ENCODE peak calls at places on chromosomes 16 and 17, in nine cellular contexts. B is CD8-positive, alpha-beta T cell; S is BJ; A is A549; L is ovary; V is BE2C; P is colonic mucosa; I is coronary artery; M is MM.1S. U is an unnamed sample.

GRCh38 chr17:81491761-81492160 is 20.8 kb downstream of the ACTG1 start:
- DNase-seq in B (no peak), S (no peak), A (no peak), L (no peak), V (no peak), P (no peak), I (no peak), M (no peak), U (no peak)

GRCh38 chr17:17624776-17625175 is 33.3 kb upstream of the PEMT start:
- DNase-seq in B (no peak), S (no peak), A (no peak), L (peak; percentile 26), V (no peak), P (no peak), I (no peak), M (no peak), U (no peak)

GRCh38 chr17:49739662-49740271 is 24.2 kb downstream of the FAM117A start:
- DNase-seq in B (peak; percentile 97), S (no peak), A (no peak), L (peak; percentile 81), V (peak; percentile 96), P (peak; percentile 52), I (no peak), M (peak; percentile 90), U (no peak)

GRCh38 chr17:12667299-12667958 is 1.7 kb downstream of the MYOCD start:
- DNase-seq in B (no peak), S (no peak), A (peak; percentile 90), L (peak; percentile 41), V (no peak), P (no peak), I (no peak), M (no peak), U (peak; percentile 51)

GRCh38 chr16:84832488-84833141 is 12.8 kb downstream of the CRISPLD2 start:
- DNase-seq in B (no peak), S (peak; percentile 98), A (no peak), L (peak; percentile 97), V (no peak), P (peak; percentile 59), I (peak; percentile 97), M (no peak), U (peak; percentile 99)

GRCh38 chr16:5479925-5480324 is 382.3 kb upstream of the EEF2KMT start:
- DNase-seq in B (no peak), S (no peak), A (no peak), L (no peak), V (no peak), P (no peak), I (no peak), M (no peak), U (no peak)

GRCh38 chr17:73017653-73018052 is 74.8 kb downstream of the SLC39A11 start:
- DNase-seq in B (no peak), S (peak; percentile 30), A (no peak), L (no peak), V (no peak), P (no peak), I (no peak), M (no peak), U (peak; percentile 39)

GRCh38 chr17:4073983-4074830 is 68.6 kb downstream of the ZZEF1 start:
- DNase-seq in B (no peak), S (no peak), A (no peak), L (no peak), V (no peak), P (peak; percentile 25), I (no peak), M (peak; percentile 81), U (no peak)

GRCh38 chr17:82333279-82334171 is at the start of gene SECTM1:
- DNase-seq in B (peak; percentile 26), S (no peak), A (no peak), L (peak; percentile 65), V (peak; percentile 26), P (peak; percentile 68), I (no peak), M (peak; percentile 35), U (peak; percentile 60)

GRCh38 chr17:60426596-60426995 is 4.3 kb downstream of the CHCT1 start:
- DNase-seq in B (no peak), S (no peak), A (no peak), L (no peak), V (no peak), P (no peak), I (no peak), M (no peak), U (no peak)

GRCh38 chr17:10276436-10276835 is 78.0 kb upstream of the GAS7 start:
- DNase-seq in B (no peak), S (no peak), A (no peak), L (no peak), V (no peak), P (no peak), I (no peak), M (no peak), U (no peak)

DNA sequence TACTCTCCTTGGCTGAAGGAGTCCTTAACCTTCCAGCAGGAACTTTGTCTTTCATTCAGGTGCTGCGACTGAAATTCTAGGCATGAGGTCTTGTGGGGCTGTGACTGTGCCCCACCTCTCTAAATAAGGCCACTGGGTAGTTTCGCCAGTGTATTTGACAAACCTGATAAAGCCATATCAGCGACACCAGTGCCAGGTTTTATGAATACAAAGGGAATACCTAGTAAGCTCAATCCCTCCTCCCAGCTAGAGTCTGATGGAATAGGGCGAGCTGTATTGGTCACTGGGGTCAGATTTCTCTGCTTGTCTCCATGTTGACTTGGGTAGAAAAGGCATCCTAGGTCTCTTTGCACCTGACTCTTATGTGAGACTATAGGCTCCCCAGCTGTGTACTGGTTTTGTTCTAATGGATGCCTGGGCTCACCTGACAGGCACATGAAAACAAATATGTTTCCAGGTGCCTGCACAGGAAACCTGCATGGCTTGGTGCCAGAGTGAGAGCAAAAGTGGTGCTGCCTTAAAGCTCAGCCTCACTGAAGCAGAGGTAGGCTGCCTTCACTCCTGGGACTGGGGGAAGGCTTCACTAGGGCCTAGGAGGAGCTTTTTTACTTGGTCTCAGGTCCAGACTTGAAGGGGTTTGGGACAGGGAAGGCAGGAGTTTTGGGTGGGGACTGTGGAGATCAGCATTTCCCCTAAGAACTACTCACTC is 8.3 kb downstream of the SLC7A6 start:
- DNase-seq in B (peak; percentile 70), S (no peak), A (no peak), L (no peak), V (no peak), P (peak; percentile 31), I (no peak), M (peak; percentile 91), U (no peak)
- H3K4me3 ChIP-seq in B (peak overlapping the region; percentile 0), S (no peak overlapping the region), A (no peak overlapping the region), L (no peak overlapping the region), V (no peak overlapping the region), P (no peak overlapping the region), I (no peak overlapping the region), M (no peak overlapping the region), U (no peak overlapping the region)

DNA sequence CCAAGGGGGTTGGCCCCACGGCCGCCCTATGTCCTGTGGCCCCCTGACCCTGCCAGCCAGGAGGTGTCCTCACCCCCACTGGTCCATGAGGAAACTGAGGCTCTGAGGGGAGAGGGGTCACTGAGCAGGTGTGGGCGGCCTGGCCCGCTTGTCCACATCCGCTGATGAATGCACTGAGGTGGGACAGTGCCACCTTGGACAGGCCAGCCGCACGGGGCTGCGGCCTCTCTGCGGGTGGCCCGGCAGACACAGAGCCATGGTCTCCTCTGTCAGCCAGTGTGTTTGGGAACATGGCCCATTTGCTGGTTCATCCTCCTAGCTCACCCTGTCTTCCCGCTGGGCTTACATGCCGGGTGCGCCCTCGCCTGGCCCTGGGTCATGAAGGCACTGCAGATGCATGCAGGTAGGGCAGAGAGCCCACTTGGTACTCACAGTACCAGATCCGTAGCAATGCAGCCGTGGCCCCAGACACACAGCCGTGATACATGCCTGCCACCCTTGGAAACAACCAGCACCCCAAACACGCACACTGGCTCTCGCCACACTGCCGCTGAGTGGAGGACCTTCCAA is 93.9 kb downstream of the ENGASE start:
- DNase-seq in B (no peak), S (no peak), A (no peak), L (no peak), V (no peak), P (no peak), I (no peak), M (no peak), U (no peak)
- TF ChIP-seq CTCF in B (no peak), S (no peak), A (no peak), L (no peak), V (no peak), P (no peak), I (no peak), M (no peak), U (no peak)

GRCh38 chr17:48594412-48595106 is 980 bp upstream of the HOXB5 start:
- DNase-seq in B (no peak), S (no peak), A (no peak), L (no peak), V (no peak), P (no peak), I (no peak), M (no peak), U (no peak)
- H3K4me3 ChIP-seq in B (no peak overlapping the region), S (no peak overlapping the region), A (no peak overlapping the region), L (no peak overlapping the region), V (no peak overlapping the region), P (no peak overlapping the region), I (no peak overlapping the region), M (no peak overlapping the region), U (no peak overlapping the region)

GRCh38 chr17:8410882-8411238 is 13.2 kb upstream of the RNF222 start:
- DNase-seq in B (no peak), S (no peak), A (no peak), L (no peak), V (no peak), P (no peak), I (no peak), M (no peak), U (no peak)

GRCh38 chr17:8408371-8408770 is 10.7 kb upstream of the RNF222 start:
- DNase-seq in B (no peak), S (no peak), A (peak; percentile 44), L (no peak), V (no peak), P (peak; percentile 65), I (no peak), M (peak; percentile 53), U (no peak)

GRCh38 chr17:8412089-8412488 is 14.5 kb upstream of the RNF222 start:
- DNase-seq in B (no peak), S (no peak), A (no peak), L (no peak), V (no peak), P (no peak), I (no peak), M (no peak), U (no peak)

GRCh38 chr17:8413321-8413720 is 15.7 kb upstream of the RNF222 start:
- DNase-seq in B (no peak), S (no peak), A (no peak), L (no peak), V (no peak), P (no peak), I (no peak), M (no peak), U (no peak)

DNA sequence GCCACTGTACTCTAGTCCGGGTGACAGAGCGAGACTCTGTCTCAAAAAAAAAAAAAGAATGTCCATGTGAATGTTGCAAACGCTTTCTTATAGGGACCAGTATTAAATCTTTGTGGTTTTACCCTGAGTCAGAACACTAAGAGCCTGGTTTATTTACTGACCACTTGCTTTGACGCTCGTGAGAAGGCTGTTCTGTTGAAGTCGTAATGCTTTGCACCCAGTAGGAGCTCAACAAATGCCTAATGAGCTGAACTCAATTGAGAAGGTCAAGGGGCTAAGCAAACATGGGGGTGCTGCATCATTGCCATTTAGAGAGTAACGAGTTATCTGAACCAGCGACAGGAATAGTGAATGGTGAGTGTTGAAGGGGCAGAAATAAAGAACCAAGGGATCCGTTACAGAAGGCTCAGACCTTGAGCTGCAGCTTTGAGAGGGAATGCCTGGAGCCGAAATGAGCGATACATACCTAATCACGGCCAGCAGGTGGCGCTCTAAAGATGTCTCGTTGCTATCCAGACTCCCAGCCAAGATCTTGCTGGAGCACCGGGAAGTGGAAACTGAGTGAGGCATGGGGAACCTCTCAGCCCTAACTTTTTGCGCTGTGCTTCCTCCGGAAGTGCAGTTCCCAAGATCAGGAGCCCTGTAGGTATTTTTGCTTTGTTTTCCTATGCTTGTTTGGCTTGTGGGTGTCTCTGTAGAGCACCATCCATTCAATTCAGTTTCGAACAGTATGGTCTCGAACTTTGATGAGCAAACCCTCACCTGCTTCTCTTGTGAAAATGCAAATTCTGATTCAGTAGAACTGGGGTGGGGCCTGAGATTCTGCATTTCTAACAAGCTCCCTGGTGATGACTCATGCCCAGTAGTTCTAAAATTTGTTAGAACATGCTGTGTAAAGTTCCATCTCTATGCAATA is 12.6 kb upstream of the RNF222 start:
- DNase-seq in B (peak; percentile 88), S (no peak), A (peak; percentile 91), L (peak; percentile 86), V (peak; percentile 79), P (peak; percentile 92), I (peak; percentile 87), M (peak; percentile 75), U (peak; percentile 92)
- TF ChIP-seq CTCF in B (peak; percentile 86), S (peak; percentile 89), A (peak; percentile 96), L (peak; percentile 80), V (peak; percentile 73), P (peak; percentile 76), I (peak; percentile 71), M (peak; percentile 84), U (peak; percentile 79)

U was measured in fibroblast of the aortic adventitia.